ENCODE peak calls at places on chromosomes 13 and 19, in seven cellular contexts. K is GM23248, J is SK-N-SH, C is hepatocyte, L is MM.1S, R is PC-3, I is GM23338. S is an unnamed sample.
A peak's percentile ranks its signal among the peaks of the same experiment; 100 is the strongest.

GRCh38 chr19:6678690-6679109 is 8.7 kb upstream of the TNFSF14 start:
- DNase-seq in K (peak; percentile 78), J (no peak), C (no peak), L (no peak), R (peak; percentile 79), I (no peak), S (no peak)

GRCh38 chr13:21976159-21976558 is 305.3 kb downstream of the FGF9 start:
- DNase-seq in K (no peak), J (no peak), C (no peak), L (no peak), R (no peak), I (no peak), S (no peak)

GRCh38 chr13:44768775-44769578 is 192.8 kb upstream of the TSC22D1 start:
- DNase-seq in K (peak; percentile 66), J (no peak), C (peak; percentile 35), L (no peak), R (peak; percentile 40), I (no peak), S (no peak)

GRCh38 chr13:60448907-60449510 is 52.0 kb downstream of the TDRD3 start:
- DNase-seq in K (peak; percentile 65), J (peak; percentile 24), C (peak; percentile 58), L (no peak), R (peak; percentile 52), I (peak; percentile 66), S (peak; percentile 38)

GRCh38 chr19:37972803-37973202 is 65.8 kb downstream of the SIPA1L3 start:
- DNase-seq in K (no peak), J (no peak), C (no peak), L (no peak), R (no peak), I (no peak), S (no peak)

GRCh38 chr19:11973020-11973810 is 8.4 kb downstream of the ZNF763 start:
- DNase-seq in K (no peak), J (no peak), C (no peak), L (no peak), R (no peak), I (no peak), S (no peak)

GRCh38 chr19:47089767-47090350 is 23.7 kb downstream of the ZC3H4 start:
- DNase-seq in K (no peak), J (no peak), C (no peak), L (no peak), R (no peak), I (no peak), S (no peak)

GRCh38 chr13:57191667-57192066 is 24.7 kb downstream of the PRR20E start:
- DNase-seq in K (no peak), J (no peak), C (no peak), L (no peak), R (no peak), I (no peak), S (no peak)

GRCh38 chr13:44223785-44224432 is 149.7 kb upstream of the SERP2 start:
- DNase-seq in K (no peak), J (no peak), C (no peak), L (no peak), R (no peak), I (no peak), S (no peak)

GRCh38 chr19:41408256-41408655 is 10.6 kb downstream of the BCKDHA start:
- DNase-seq in K (no peak), J (no peak), C (no peak), L (no peak), R (no peak), I (peak; percentile 57), S (peak; percentile 47)

GRCh38 chr19:13363954-13364353 is 142.3 kb downstream of the CACNA1A start:
- DNase-seq in K (no peak), J (no peak), C (no peak), L (no peak), R (no peak), I (no peak), S (no peak)

GRCh38 chr19:13366529-13367143 is 139.6 kb downstream of the CACNA1A start:
- DNase-seq in K (peak; percentile 48), J (peak; percentile 27), C (no peak), L (peak; percentile 12), R (peak; percentile 81), I (peak; percentile 82), S (peak; percentile 17)

GRCh38 chr19:13363235-13363634 is 143.0 kb downstream of the CACNA1A start:
- DNase-seq in K (no peak), J (no peak), C (no peak), L (no peak), R (no peak), I (no peak), S (no peak)
- H2AFZ ChIP-seq in K (no peak overlapping the region), J (no peak overlapping the region), C (no peak overlapping the region), L (no peak overlapping the region), R (no peak overlapping the region), I (no peak overlapping the region), S (no peak overlapping the region)

GRCh38 chr19:13908674-13909073 is 2.7 kb downstream of the CC2D1A start:
- DNase-seq in K (no peak), J (no peak), C (no peak), L (no peak), R (no peak), I (no peak), S (no peak)

GRCh38 chr19:13906525-13906904 is 514 bp downstream of the CC2D1A start:
- DNase-seq in K (peak; percentile 38), J (peak; percentile 56), C (peak; percentile 55), L (peak; percentile 33), R (peak; percentile 43), I (peak; percentile 43), S (peak; percentile 41)

GRCh38 chr19:13902993-13903555 is 2.8 kb downstream of the BRME1 start:
- DNase-seq in K (peak; percentile 13), J (peak; percentile 59), C (no peak), L (peak; percentile 26), R (peak; percentile 54), I (peak; percentile 65), S (peak; percentile 51)

GRCh38 chr19:13906910-13907309 is 909 bp downstream of the CC2D1A start:
- DNase-seq in K (no peak), J (no peak), C (no peak), L (no peak), R (no peak), I (no peak), S (no peak)

DNA sequence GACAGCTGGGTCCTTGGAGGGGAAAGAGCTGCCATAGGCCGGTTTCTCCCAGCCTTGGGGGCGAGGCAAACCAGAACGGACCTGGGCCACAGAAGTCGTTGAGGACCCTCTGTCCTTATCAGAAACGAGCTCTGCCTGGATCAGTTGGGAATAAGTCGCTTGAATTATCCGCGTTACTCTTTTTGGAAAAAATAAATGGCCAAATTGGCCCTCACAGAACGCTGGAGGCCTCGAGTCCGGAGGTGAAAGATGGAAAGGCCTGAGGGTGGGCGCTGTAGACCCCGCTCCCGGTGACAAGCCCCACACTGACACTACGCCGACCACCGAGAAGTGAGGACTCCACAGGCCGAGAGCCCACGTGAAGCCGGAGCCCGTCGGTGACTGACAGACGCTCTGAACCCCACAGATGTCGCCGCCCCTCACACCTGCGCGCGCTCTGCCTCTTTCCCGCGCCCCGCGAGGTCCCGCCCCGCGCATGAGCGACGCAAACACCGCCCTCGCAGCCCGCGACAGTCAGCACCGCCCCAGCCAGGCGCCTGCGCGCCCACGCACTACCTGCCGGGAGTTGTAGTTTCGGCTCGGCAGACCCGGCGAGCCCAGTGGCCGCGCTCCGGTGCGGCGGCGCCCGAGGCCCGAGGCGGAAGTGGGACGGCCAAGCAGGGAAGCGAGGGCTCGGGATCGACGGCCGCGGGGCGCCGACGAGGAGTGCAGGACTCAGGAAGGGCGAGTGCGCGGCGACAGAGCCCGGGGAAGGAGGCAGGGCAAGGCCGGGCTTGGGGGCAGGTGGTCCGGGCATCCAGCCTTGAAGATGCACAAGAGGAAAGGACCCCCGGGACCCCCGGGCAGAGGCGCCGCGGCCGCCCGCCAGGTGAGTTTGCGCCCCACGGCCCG is at the start of the genes BRME1 and CC2D1A:
- DNase-seq in K (peak; percentile 93), J (peak; percentile 99), C (peak; percentile 96), L (peak; percentile 95), R (peak; percentile 94), I (peak; percentile 96), S (peak; percentile 93)
- H3K9me2 ChIP-seq in K (no peaks in the 10 kb centered on the region), J (no peaks in the 10 kb centered on the region), C (no peaks in the 10 kb centered on the region), L (no peaks in the 10 kb centered on the region), R (no peaks in the 10 kb centered on the region), I (no peaks in the 10 kb centered on the region), S (no peaks in the 10 kb centered on the region)

DNA sequence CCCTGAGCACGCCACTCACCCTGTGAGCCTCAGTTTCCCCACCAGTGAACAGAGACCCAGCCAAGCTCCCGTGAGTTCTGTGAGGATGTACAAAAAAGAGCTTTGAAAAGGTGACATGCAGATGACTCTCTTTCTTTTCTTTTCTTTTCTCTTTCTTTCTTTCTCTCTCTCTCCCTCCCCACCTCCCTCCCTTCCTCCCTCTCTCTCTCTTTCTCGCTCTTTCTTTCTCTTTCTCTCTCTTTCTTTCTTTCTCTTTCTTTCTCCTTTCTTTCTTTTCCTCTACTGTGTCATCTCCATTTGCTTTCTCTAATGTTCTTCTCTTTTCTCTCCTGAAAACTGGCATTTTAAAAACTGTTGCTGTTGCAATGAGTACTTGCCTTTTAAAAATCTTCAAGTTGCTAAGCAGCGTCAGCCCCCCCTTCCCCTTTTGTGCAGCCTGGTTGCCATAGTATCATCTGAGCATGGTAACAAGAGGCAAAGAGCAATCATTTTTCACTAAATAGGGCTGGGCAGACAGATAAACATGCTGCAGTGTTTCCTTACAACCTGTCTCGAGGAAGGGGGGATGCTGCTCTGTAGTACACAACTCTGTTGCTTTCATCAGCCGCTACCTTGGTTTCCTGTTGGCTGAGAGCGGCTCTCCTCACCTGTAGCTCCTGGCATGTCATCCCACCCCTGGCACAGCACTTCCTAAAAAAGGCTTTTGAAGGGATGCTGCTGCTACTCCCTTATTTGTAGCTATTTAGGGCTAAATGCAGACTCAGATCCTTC is 108.7 kb upstream of the MBNL2 start:
- DNase-seq in K (no peak), J (no peak), C (peak; percentile 63), L (no peak), R (no peak), I (peak; percentile 23), S (no peak)
- H2AFZ ChIP-seq in K (no peak overlapping the region), J (no peak overlapping the region), C (no peak overlapping the region), L (no peak overlapping the region), R (no peak overlapping the region), I (peak overlapping the region; percentile 13), S (no peak overlapping the region)

GRCh38 chr13:35086667-35087066 is 144.6 kb downstream of the NBEA start:
- DNase-seq in K (peak; percentile 1), J (no peak), C (no peak), L (no peak), R (peak; percentile 76), I (no peak), S (no peak)
- H3K9me2 ChIP-seq in K (no peaks in the 10 kb centered on the region), J (no peaks in the 10 kb centered on the region), C (no peaks in the 10 kb centered on the region), L (no peaks in the 10 kb centered on the region), R (no peaks in the 10 kb centered on the region), I (no peaks in the 10 kb centered on the region), S (no peaks in the 10 kb centered on the region)